ENCODE peak calls at places on chromosomes 16 and 17, in nine cellular contexts. B, F, Y, Q, N, V, H, L and O are unnamed samples.

GRCh38 chr17:31486351-31487062 is 95.0 kb downstream of the RAB11FIP4 start:
- DNase-seq in B (no peak), F (no peak), Y (no peak), Q (no peak), N (no peak), V (peak), H (no peak), L (no peak), O (no peak)

GRCh38 chr17:53353919-53354351 is 468.8 kb upstream of the KIF2B start:
- DNase-seq in B (no peak), F (no peak), Y (no peak), Q (peak), N (no peak), V (no peak), H (no peak), L (no peak), O (no peak)

GRCh38 chr16:59263980-59264379 is 529.9 kb upstream of the GOT2 start:
- DNase-seq in B (no peak), F (no peak), Y (no peak), Q (no peak), N (no peak), V (no peak), H (no peak), L (no peak), O (no peak)

GRCh38 chr17:80698297-80698696 is 153.7 kb downstream of the RPTOR start:
- DNase-seq in B (no peak), F (no peak), Y (no peak), Q (no peak), N (no peak), V (no peak), H (no peak), L (no peak), O (no peak)

GRCh38 chr16:68445458-68445857 is 2.9 kb downstream of the SMPD3 start:
- DNase-seq in B (peak), F (peak), Y (peak), Q (peak), N (no peak), V (peak), H (peak), L (no peak), O (no peak)

GRCh38 chr16:70476272-70477020 is 22.1 kb downstream of the FCSK start:
- DNase-seq in B (no peak), F (peak), Y (peak), Q (peak), N (no peak), V (no peak), H (no peak), L (no peak), O (no peak)

GRCh38 chr17:2484876-2485275 is 26.8 kb downstream of the METTL16 start:
- DNase-seq in B (no peak), F (no peak), Y (no peak), Q (no peak), N (no peak), V (no peak), H (no peak), L (no peak), O (no peak)

GRCh38 chr16:20326336-20326735 is 977 bp downstream of the GP2 start:
- DNase-seq in B (no peak), F (no peak), Y (no peak), Q (no peak), N (no peak), V (peak), H (no peak), L (no peak), O (no peak)

GRCh38 chr17:73283841-73284282 is 22.2 kb upstream of the CPSF4L start:
- DNase-seq in B (peak), F (peak), Y (no peak), Q (no peak), N (no peak), V (no peak), H (no peak), L (no peak), O (no peak)

GRCh38 chr16:46607529-46607928 is 13.7 kb downstream of the SHCBP1 start:
- DNase-seq in B (no peak), F (peak), Y (peak), Q (peak), N (no peak), V (no peak), H (no peak), L (no peak), O (no peak)

GRCh38 chr16:89308391-89309333 is 91.2 kb downstream of the ZNF778 start:
- DNase-seq in B (no peak), F (no peak), Y (no peak), Q (no peak), N (no peak), V (no peak), H (no peak), L (peak), O (no peak)

GRCh38 chr17:63579633-63580032 is 21.1 kb upstream of the TACO1 start:
- DNase-seq in B (no peak), F (no peak), Y (no peak), Q (no peak), N (no peak), V (no peak), H (no peak), L (no peak), O (no peak)

GRCh38 chr17:36068524-36068923 is 4.5 kb downstream of the CCL18 start:
- DNase-seq in B (no peak), F (peak), Y (no peak), Q (no peak), N (no peak), V (no peak), H (no peak), L (no peak), O (no peak)

GRCh38 chr16:83701494-83701893 is 106.3 kb upstream of the HSBP1 start:
- DNase-seq in B (peak), F (peak), Y (no peak), Q (peak), N (no peak), V (no peak), H (no peak), L (no peak), O (no peak)

GRCh38 chr17:65287040-65287439 is 149.9 kb downstream of the RGS9 start:
- DNase-seq in B (no peak), F (no peak), Y (peak), Q (no peak), N (no peak), V (no peak), H (no peak), L (no peak), O (no peak)

GRCh38 chr17:14052886-14053615 is 16.3 kb upstream of the COX10 start:
- DNase-seq in B (no peak), F (no peak), Y (no peak), Q (peak), N (no peak), V (no peak), H (no peak), L (no peak), O (no peak)

GRCh38 chr16:212999-213398 is 16.2 kb downstream of the LUC7L start:
- DNase-seq in B (no peak), F (no peak), Y (no peak), Q (no peak), N (no peak), V (no peak), H (no peak), L (no peak), O (no peak)

GRCh38 chr17:34556384-34556783 is 23.0 kb upstream of the TMEM132E start:
- DNase-seq in B (peak), F (peak), Y (no peak), Q (no peak), N (no peak), V (no peak), H (no peak), L (no peak), O (no peak)

GRCh38 chr16:76114681-76115080 is 162.5 kb upstream of the CNTNAP4 start:
- DNase-seq in B (no peak), F (peak), Y (no peak), Q (no peak), N (no peak), V (no peak), H (no peak), L (no peak), O (no peak)